ENCODE peak calls at places on chromosomes 1 and 21, in four cellular contexts. One of them, this sample, is unnamed.

GRCh38 chr1:170395149-170395548 is 136.8 kb upstream of the GORAB start:
- DNase-seq in Panc1: no peak
- DNase-seq in suprapubic skin: no peak
- DNase-seq in IMR-90: no peak
- DNase-seq in this sample: no peak

GRCh38 chr1:52057245-52057644 is 1.1 kb downstream of the BTF3L4 start:
- DNase-seq in Panc1: no peak
- DNase-seq in suprapubic skin: no peak
- DNase-seq in IMR-90: no peak
- DNase-seq in this sample: no peak

GRCh38 chr1:66599346-66599745 is 65.4 kb downstream of the SGIP1 start:
- DNase-seq in Panc1: no peak
- DNase-seq in suprapubic skin: no peak
- DNase-seq in IMR-90: no peak
- DNase-seq in this sample: no peak

GRCh38 chr1:76871355-76871974 is 4.2 kb downstream of the ST6GALNAC5 start:
- DNase-seq in Panc1: no peak
- DNase-seq in suprapubic skin: no peak
- DNase-seq in IMR-90: no peak
- DNase-seq in this sample: no peak

GRCh38 chr1:24302209-24302611 is 16.9 kb upstream of the GRHL3 start:
- DNase-seq in Panc1: no peak
- DNase-seq in suprapubic skin: no peak
- DNase-seq in IMR-90: no peak
- DNase-seq in this sample: no peak

GRCh38 chr1:73092383-73092782 is 810.0 kb upstream of the NEGR1 start:
- DNase-seq in Panc1: no peak
- DNase-seq in suprapubic skin: no peak
- DNase-seq in IMR-90: no peak
- DNase-seq in this sample: no peak

GRCh38 chr1:24717867-24718650 is 27.2 kb upstream of the CLIC4 start:
- DNase-seq in Panc1: no peak
- DNase-seq in suprapubic skin: no peak
- DNase-seq in IMR-90: no peak
- DNase-seq in this sample: no peak

GRCh38 chr1:209611771-209612570 is 28.5 kb downstream of the CAMK1G start:
- DNase-seq in Panc1: no peak
- DNase-seq in suprapubic skin: no peak
- DNase-seq in IMR-90: no peak
- DNase-seq in this sample: no peak

GRCh38 chr1:119779869-119780356 is 11.2 kb upstream of the HMGCS2 start:
- DNase-seq in Panc1: no peak
- DNase-seq in suprapubic skin: no peak
- DNase-seq in IMR-90: peak; percentile 64
- DNase-seq in this sample: no peak

GRCh38 chr1:204694145-204694544 is 8.6 kb upstream of the LRRN2 start:
- DNase-seq in Panc1: no peak
- DNase-seq in suprapubic skin: no peak
- DNase-seq in IMR-90: no peak
- DNase-seq in this sample: no peak

GRCh38 chr1:230744382-230744781 is 2.8 kb upstream of the CAPN9 start:
- DNase-seq in Panc1: no peak
- DNase-seq in suprapubic skin: no peak
- DNase-seq in IMR-90: peak; percentile 36
- DNase-seq in this sample: peak; percentile 25

GRCh38 chr1:56477164-56478111 is 101.9 kb downstream of the PLPP3 start:
- DNase-seq in Panc1: no peak
- DNase-seq in suprapubic skin: peak; percentile 69
- DNase-seq in IMR-90: peak; percentile 65
- DNase-seq in this sample: peak; percentile 90

GRCh38 chr1:18938707-18939070 is 17.8 kb downstream of the IFFO2 start:
- DNase-seq in Panc1: no peak
- DNase-seq in suprapubic skin: no peak
- DNase-seq in IMR-90: no peak
- DNase-seq in this sample: no peak

GRCh38 chr1:58460469-58460868 is 86.1 kb downstream of the OMA1 start:
- DNase-seq in Panc1: no peak
- DNase-seq in suprapubic skin: no peak
- DNase-seq in IMR-90: peak; percentile 17
- DNase-seq in this sample: no peak

GRCh38 chr1:103348136-103348535 is 177.4 kb upstream of the RNPC3 start:
- DNase-seq in Panc1: no peak
- DNase-seq in suprapubic skin: no peak
- DNase-seq in IMR-90: no peak
- DNase-seq in this sample: no peak

GRCh38 chr21:32426066-32426465 is 13.6 kb downstream of the EVA1C start:
- DNase-seq in Panc1: no peak
- DNase-seq in suprapubic skin: no peak
- DNase-seq in IMR-90: no peak
- DNase-seq in this sample: no peak

GRCh38 chr1:36109041-36109679 is 15.9 kb downstream of the COL8A2 start:
- DNase-seq in Panc1: no peak
- DNase-seq in suprapubic skin: no peak
- DNase-seq in IMR-90: peak; percentile 78
- DNase-seq in this sample: no peak

GRCh38 chr1:79982218-79982617 is 975.7 kb upstream of the ADGRL4 start:
- DNase-seq in Panc1: no peak
- DNase-seq in suprapubic skin: peak; percentile 62
- DNase-seq in IMR-90: peak; percentile 83
- DNase-seq in this sample: peak; percentile 75

GRCh38 chr1:151944110-151944858 is 35.0 kb upstream of the THEM4 start:
- DNase-seq in Panc1: no peak
- DNase-seq in suprapubic skin: peak; percentile 70
- DNase-seq in IMR-90: no peak
- DNase-seq in this sample: no peak

GRCh38 chr21:16372546-16372945 is 642.8 kb downstream of the USP25 start:
- DNase-seq in Panc1: no peak
- DNase-seq in suprapubic skin: no peak
- DNase-seq in IMR-90: no peak
- DNase-seq in this sample: no peak

GRCh38 chr21:44710756-44711326 is 531 bp downstream of the TSPEAR start:
- DNase-seq in Panc1: no peak
- DNase-seq in suprapubic skin: peak; percentile 56
- DNase-seq in IMR-90: no peak
- DNase-seq in this sample: no peak

GRCh38 chr1:183110466-183110865 is 75.6 kb upstream of the LAMC2 start:
- DNase-seq in Panc1: no peak
- DNase-seq in suprapubic skin: no peak
- DNase-seq in IMR-90: no peak
- DNase-seq in this sample: no peak

GRCh38 chr1:72137665-72138064 is 144.7 kb downstream of the NEGR1 start:
- DNase-seq in Panc1: no peak
- DNase-seq in suprapubic skin: no peak
- DNase-seq in IMR-90: no peak
- DNase-seq in this sample: no peak

GRCh38 chr1:16393255-16394177 is 26.5 kb downstream of the SZRD1 start:
- DNase-seq in Panc1: no peak
- DNase-seq in suprapubic skin: no peak
- DNase-seq in IMR-90: no peak
- DNase-seq in this sample: no peak

DNA sequence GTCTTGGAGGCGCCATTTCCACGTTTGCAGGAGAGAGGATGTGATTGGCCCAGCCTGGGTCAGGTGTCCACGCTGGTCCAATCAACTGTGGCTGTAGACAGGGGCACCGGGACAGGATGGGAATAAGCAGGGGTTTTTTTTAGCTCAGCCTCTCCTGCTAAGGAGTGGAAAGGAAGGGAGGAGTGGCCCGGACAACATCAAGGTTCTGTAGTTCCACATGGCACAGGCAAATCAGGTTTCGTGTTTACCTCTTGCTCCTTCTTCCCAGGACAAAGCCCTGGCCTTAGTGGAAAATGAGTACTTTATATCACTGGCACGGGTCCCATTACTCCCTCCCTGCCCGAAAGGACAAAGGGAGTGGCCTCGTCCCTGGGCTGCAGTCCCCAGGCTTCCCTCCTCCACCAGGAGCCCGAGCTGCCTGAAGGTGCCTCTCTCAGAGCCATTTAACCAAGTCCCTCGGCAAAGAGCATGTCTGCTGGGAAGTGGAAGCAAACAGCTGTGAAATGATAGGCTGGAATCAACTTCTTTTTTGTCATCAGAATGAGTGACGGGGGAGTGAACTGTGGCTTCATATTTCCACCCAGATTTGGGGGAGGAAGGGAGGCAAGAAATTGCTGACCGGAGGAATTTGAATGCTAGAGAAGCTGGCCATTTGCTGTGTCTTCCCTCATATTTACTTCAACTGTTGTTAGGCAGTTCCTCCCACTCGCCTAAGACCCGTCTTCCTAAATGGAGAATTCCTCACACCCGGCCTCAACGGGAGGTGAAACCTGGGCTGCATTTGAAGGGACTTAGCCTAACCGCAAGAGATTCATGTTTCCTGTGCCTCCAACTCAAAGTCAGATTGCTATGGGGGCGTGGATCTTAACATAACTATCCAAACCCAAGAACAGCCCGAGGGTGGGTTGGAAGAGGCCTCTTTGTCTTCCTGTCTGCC is 84.9 kb upstream of the SLC44A3 start:
- DNase-seq in Panc1: no peak
- DNase-seq in suprapubic skin: no peak
- DNase-seq in IMR-90: peak; percentile 80
- DNase-seq in this sample: no peak
- H3K4me1 ChIP-seq in Panc1: no peaks in the 10 kb centered on the region
- H3K4me1 ChIP-seq in suprapubic skin: peaks cover 15% of the 10 kb centered on the region
- H3K4me1 ChIP-seq in IMR-90: peaks cover 35% of the 10 kb centered on the region
- H3K4me1 ChIP-seq in this sample: peaks cover 16% of the 10 kb centered on the region

DNA sequence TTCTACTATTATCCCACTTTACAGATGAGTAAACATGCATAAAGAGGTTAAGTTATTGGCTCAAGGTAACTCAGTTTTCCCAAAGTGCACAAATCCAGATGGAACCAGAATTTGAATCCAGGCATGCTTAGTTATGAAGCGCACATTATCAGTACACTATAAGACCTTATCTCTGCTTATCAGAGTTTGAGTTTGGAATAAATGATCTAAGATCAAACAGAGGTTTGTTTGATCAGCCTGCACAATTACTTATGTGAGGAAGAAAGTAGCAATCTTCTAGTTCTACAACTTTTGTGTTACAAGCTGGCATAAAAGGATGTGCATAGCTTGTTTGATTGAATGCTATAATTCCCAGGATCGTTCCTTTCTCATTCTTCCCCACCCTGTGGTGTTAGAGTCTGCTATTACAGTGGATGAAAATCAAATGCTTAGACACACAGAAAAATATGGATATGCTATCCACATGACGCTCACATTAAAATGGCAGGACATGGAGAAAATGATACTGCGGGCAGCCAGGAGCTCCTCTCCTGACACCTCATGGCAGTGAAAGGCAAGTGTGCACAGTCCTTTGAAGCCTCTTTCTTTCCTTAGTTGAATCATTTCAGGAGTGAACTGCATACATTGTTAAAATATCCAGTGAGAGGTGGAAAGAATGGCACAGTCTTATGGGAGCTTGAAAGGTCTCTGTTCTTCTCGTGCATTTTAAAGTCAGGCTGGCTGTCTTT is 24.0 kb upstream of the PBX1 start:
- DNase-seq in Panc1: no peak
- DNase-seq in suprapubic skin: no peak
- DNase-seq in IMR-90: no peak
- DNase-seq in this sample: no peak
- TF ChIP-seq CTCF in Panc1: no peak
- TF ChIP-seq CTCF in suprapubic skin: no peak
- TF ChIP-seq CTCF in IMR-90: no peak
- TF ChIP-seq CTCF in this sample: no peak

GRCh38 chr1:962381-963350 is 2.3 kb downstream of the KLHL17 start:
- DNase-seq in Panc1: no peak
- DNase-seq in suprapubic skin: no peak
- DNase-seq in IMR-90: no peak
- DNase-seq in this sample: no peak
- H3K4me1 ChIP-seq in Panc1: peaks cover 12% of the 10 kb centered on the region
- H3K4me1 ChIP-seq in suprapubic skin: peaks cover 53% of the 10 kb centered on the region
- H3K4me1 ChIP-seq in IMR-90: peaks cover 16% of the 10 kb centered on the region
- H3K4me1 ChIP-seq in this sample: peaks cover 51% of the 10 kb centered on the region

DNA sequence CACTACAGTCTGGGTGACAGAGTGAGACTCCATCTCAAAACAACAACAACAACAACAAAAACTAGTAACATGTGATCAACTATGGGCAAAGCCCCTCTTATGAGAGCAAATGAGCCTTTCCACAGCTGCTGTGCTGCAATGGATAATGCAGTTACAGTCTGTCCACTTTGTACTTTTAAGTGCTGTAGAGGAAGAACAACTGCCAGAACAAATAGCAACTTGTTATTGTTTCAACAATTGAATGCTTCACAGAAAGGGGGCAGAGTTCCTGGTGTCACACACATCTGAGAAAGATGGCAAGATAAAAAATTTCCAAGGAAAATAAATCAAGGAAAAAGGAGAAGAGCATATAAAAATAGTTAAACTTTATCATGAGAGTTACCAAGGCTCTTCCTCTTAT is 243.6 kb upstream of the DMRTA2 start:
- DNase-seq in Panc1: no peak
- DNase-seq in suprapubic skin: no peak
- DNase-seq in IMR-90: no peak
- DNase-seq in this sample: no peak
- TF ChIP-seq CTCF in Panc1: no peak
- TF ChIP-seq CTCF in suprapubic skin: no peak
- TF ChIP-seq CTCF in IMR-90: no peak
- TF ChIP-seq CTCF in this sample: no peak

DNA sequence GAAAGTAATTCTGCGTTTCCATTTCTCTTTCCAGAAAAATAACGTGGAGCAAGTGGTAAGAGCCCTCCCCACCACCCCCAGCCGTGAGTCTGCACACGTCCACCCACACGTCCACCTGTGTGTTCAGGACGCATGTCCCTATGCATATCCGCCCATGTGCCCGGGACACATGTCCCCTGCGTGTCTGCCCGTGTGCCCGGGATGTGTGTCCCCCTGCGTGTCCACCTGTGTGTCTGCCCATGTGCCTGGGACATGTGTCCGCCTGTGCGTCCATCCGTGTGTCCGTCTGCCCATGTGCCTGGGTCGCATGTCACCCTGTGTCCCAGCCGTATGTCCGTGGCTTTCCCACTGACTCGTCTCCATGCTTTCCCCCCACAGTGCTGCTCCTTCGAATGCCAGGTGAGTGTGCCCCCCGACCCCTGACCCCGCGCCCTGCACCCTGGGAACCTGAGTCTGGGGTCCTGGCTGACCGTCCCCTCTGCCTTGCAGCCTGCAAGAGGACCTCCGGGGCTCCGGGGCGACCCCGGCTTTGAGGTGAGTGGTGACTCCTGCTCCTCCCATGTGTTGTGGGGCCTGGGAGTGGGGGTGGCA is 5.6 kb downstream of the COL6A1 start:
- DNase-seq in Panc1: no peak
- DNase-seq in suprapubic skin: peak; percentile 67
- DNase-seq in IMR-90: no peak
- DNase-seq in this sample: peak; percentile 77
- H3K4me1 ChIP-seq in Panc1: no peaks in the 10 kb centered on the region
- H3K4me1 ChIP-seq in suprapubic skin: peaks cover 11% of the 10 kb centered on the region
- H3K4me1 ChIP-seq in IMR-90: peaks cover 22% of the 10 kb centered on the region
- H3K4me1 ChIP-seq in this sample: peaks cover 6% of the 10 kb centered on the region

GRCh38 chr1:37156646-37157045 is 122.3 kb upstream of the GRIK3 start:
- DNase-seq in Panc1: no peak
- DNase-seq in suprapubic skin: no peak
- DNase-seq in IMR-90: no peak
- DNase-seq in this sample: no peak
- TF ChIP-seq CTCF in Panc1: no peak
- TF ChIP-seq CTCF in suprapubic skin: no peak
- TF ChIP-seq CTCF in IMR-90: no peak
- TF ChIP-seq CTCF in this sample: no peak

This sample was measured in left lung.